ENCODE peak calls at places on chromosomes 4 and X, in seven cellular contexts. One of them, this sample, is unnamed.

GRCh38 chrX:103716967-103717366 is 6.3 kb downstream of the TMEM31 start:
- DNase-seq in mesenchymal stem cell: peak; percentile 20
- DNase-seq in neuronal stem cell: no peak
- DNase-seq in H9: no peak
- DNase-seq in mesendoderm: no peak
- DNase-seq in trophoblast cell: no peak
- DNase-seq in H1: no peak
- DNase-seq in this sample: peak; percentile 89

GRCh38 chrX:24860140-24860539 is 155.6 kb downstream of the ARX start:
- DNase-seq in mesenchymal stem cell: no peak
- DNase-seq in neuronal stem cell: no peak
- DNase-seq in H9: no peak
- DNase-seq in mesendoderm: no peak
- DNase-seq in trophoblast cell: no peak
- DNase-seq in H1: no peak
- DNase-seq in this sample: peak; percentile 6

GRCh38 chr4:75142850-75143249 is 209.9 kb downstream of the PARM1 start:
- DNase-seq in mesenchymal stem cell: peak; percentile 51
- DNase-seq in neuronal stem cell: no peak
- DNase-seq in H9: no peak
- DNase-seq in mesendoderm: no peak
- DNase-seq in trophoblast cell: no peak
- DNase-seq in H1: no peak
- DNase-seq in this sample: peak; percentile 12

GRCh38 chr4:26050212-26050643 is 136.2 kb downstream of the SMIM20 start:
- DNase-seq in mesenchymal stem cell: no peak
- DNase-seq in neuronal stem cell: no peak
- DNase-seq in H9: no peak
- DNase-seq in mesendoderm: no peak
- DNase-seq in trophoblast cell: no peak
- DNase-seq in H1: no peak
- DNase-seq in this sample: no peak

GRCh38 chr4:173405840-173406606 is 7.1 kb upstream of the SCRG1 start:
- DNase-seq in mesenchymal stem cell: no peak
- DNase-seq in neuronal stem cell: no peak
- DNase-seq in H9: no peak
- DNase-seq in mesendoderm: no peak
- DNase-seq in trophoblast cell: no peak
- DNase-seq in H1: no peak
- DNase-seq in this sample: no peak

GRCh38 chr4:184802203-184803015 is 23.4 kb downstream of the ACSL1 start:
- DNase-seq in mesenchymal stem cell: peak; percentile 36
- DNase-seq in neuronal stem cell: no peak
- DNase-seq in H9: no peak
- DNase-seq in mesendoderm: no peak
- DNase-seq in trophoblast cell: no peak
- DNase-seq in H1: no peak
- DNase-seq in this sample: peak; percentile 16

GRCh38 chr4:112775801-112776200 is 138.9 kb downstream of the LARP7 start:
- DNase-seq in mesenchymal stem cell: no peak
- DNase-seq in neuronal stem cell: no peak
- DNase-seq in H9: no peak
- DNase-seq in mesendoderm: peak; percentile 45
- DNase-seq in trophoblast cell: no peak
- DNase-seq in H1: no peak
- DNase-seq in this sample: no peak

GRCh38 chr4:168167714-168168284 is 75.5 kb downstream of the ANXA10 start:
- DNase-seq in mesenchymal stem cell: peak; percentile 7
- DNase-seq in neuronal stem cell: no peak
- DNase-seq in H9: no peak
- DNase-seq in mesendoderm: no peak
- DNase-seq in trophoblast cell: no peak
- DNase-seq in H1: no peak
- DNase-seq in this sample: peak; percentile 62

GRCh38 chrX:32448320-32448719 is 763.0 kb downstream of the DMD start:
- DNase-seq in mesenchymal stem cell: peak; percentile 13
- DNase-seq in neuronal stem cell: no peak
- DNase-seq in H9: no peak
- DNase-seq in mesendoderm: no peak
- DNase-seq in trophoblast cell: no peak
- DNase-seq in H1: no peak
- DNase-seq in this sample: no peak

GRCh38 chr4:154049457-154050181 is 260.7 kb upstream of the SFRP2 start:
- DNase-seq in mesenchymal stem cell: peak; percentile 56
- DNase-seq in neuronal stem cell: no peak
- DNase-seq in H9: peak; percentile 77
- DNase-seq in mesendoderm: peak; percentile 79
- DNase-seq in trophoblast cell: peak; percentile 48
- DNase-seq in H1: peak; percentile 65
- DNase-seq in this sample: no peak

GRCh38 chr4:146335763-146336412 is 121.5 kb downstream of the REELD1 start:
- DNase-seq in mesenchymal stem cell: no peak
- DNase-seq in neuronal stem cell: no peak
- DNase-seq in H9: no peak
- DNase-seq in mesendoderm: no peak
- DNase-seq in trophoblast cell: no peak
- DNase-seq in H1: no peak
- DNase-seq in this sample: no peak

GRCh38 chr4:143287571-143287923 is 49.1 kb upstream of the GAB1 start:
- DNase-seq in mesenchymal stem cell: no peak
- DNase-seq in neuronal stem cell: no peak
- DNase-seq in H9: no peak
- DNase-seq in mesendoderm: peak; percentile 72
- DNase-seq in trophoblast cell: no peak
- DNase-seq in H1: no peak
- DNase-seq in this sample: no peak

GRCh38 chr4:118991686-118992085 is 103.0 kb downstream of the SYNPO2 start:
- DNase-seq in mesenchymal stem cell: no peak
- DNase-seq in neuronal stem cell: no peak
- DNase-seq in H9: no peak
- DNase-seq in mesendoderm: peak; percentile 41
- DNase-seq in trophoblast cell: no peak
- DNase-seq in H1: no peak
- DNase-seq in this sample: no peak

GRCh38 chrX:73916931-73917657 is 354.1 kb downstream of the CHIC1 start:
- DNase-seq in mesenchymal stem cell: peak; percentile 81
- DNase-seq in neuronal stem cell: peak; percentile 20
- DNase-seq in H9: no peak
- DNase-seq in mesendoderm: peak; percentile 92
- DNase-seq in trophoblast cell: peak; percentile 0
- DNase-seq in H1: no peak
- DNase-seq in this sample: peak; percentile 91

GRCh38 chr4:147772459-147772969 is 40.6 kb downstream of the ARHGAP10 start:
- DNase-seq in mesenchymal stem cell: peak; percentile 80
- DNase-seq in neuronal stem cell: no peak
- DNase-seq in H9: no peak
- DNase-seq in mesendoderm: no peak
- DNase-seq in trophoblast cell: no peak
- DNase-seq in H1: no peak
- DNase-seq in this sample: peak; percentile 92

GRCh38 chr4:8329859-8330761 is 60.6 kb downstream of the HTRA3 start:
- DNase-seq in mesenchymal stem cell: no peak
- DNase-seq in neuronal stem cell: no peak
- DNase-seq in H9: peak; percentile 8
- DNase-seq in mesendoderm: no peak
- DNase-seq in trophoblast cell: no peak
- DNase-seq in H1: no peak
- DNase-seq in this sample: no peak

GRCh38 chrX:55839480-55839879 is 121.9 kb downstream of the RRAGB start:
- DNase-seq in mesenchymal stem cell: no peak
- DNase-seq in neuronal stem cell: no peak
- DNase-seq in H9: peak; percentile 79
- DNase-seq in mesendoderm: peak; percentile 78
- DNase-seq in trophoblast cell: no peak
- DNase-seq in H1: peak; percentile 55
- DNase-seq in this sample: no peak

GRCh38 chrX:71945435-71945834 is 34.8 kb downstream of the NHSL2 start:
- DNase-seq in mesenchymal stem cell: no peak
- DNase-seq in neuronal stem cell: no peak
- DNase-seq in H9: no peak
- DNase-seq in mesendoderm: no peak
- DNase-seq in trophoblast cell: no peak
- DNase-seq in H1: no peak
- DNase-seq in this sample: no peak

GRCh38 chr4:3233391-3234071 is 15.4 kb upstream of the MSANTD1 start:
- DNase-seq in mesenchymal stem cell: peak; percentile 12
- DNase-seq in neuronal stem cell: no peak
- DNase-seq in H9: no peak
- DNase-seq in mesendoderm: peak; percentile 66
- DNase-seq in trophoblast cell: no peak
- DNase-seq in H1: no peak
- DNase-seq in this sample: peak; percentile 46

DNA sequence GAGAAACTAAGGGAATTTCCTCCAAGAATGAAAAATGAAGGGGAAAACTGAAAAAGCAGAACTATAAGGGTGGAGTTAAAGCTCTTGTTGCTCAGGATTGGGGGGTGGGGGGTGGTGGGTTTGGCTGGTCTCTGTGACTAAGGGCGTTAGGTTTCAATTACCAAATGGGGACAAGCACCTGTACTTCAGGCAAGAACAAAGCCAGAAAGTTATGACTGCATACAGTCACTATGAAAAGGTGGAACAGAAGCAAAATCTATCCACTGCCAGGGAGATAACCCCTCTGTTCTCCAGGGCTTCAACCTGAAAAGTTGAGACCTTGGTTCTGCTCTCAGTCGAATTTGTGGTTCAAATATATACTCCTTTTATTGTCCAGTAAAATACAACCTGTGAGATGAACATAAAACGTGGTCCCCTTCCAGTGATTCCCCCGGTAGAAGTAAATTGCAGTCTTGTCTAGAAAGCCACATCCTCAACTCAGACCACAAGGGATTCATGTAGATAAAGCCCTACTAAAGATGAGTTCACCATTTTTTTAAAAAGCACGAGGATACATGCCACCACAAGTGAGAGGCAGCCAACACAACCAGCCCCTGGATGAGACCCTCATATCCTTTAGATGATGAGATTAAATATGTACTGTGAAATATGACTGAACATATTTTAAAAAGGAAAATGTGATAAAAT is 257.1 kb upstream of the RPS6KA3 start:
- DNase-seq in mesenchymal stem cell: no peak
- DNase-seq in neuronal stem cell: no peak
- DNase-seq in H9: no peak
- DNase-seq in mesendoderm: no peak
- DNase-seq in trophoblast cell: no peak
- DNase-seq in H1: no peak
- DNase-seq in this sample: no peak
- H3K23ac ChIP-seq in mesenchymal stem cell: no peak overlapping the region
- H3K23ac ChIP-seq in neuronal stem cell: no peak overlapping the region
- H3K23ac ChIP-seq in H9: no peak overlapping the region
- H3K23ac ChIP-seq in mesendoderm: no peak overlapping the region
- H3K23ac ChIP-seq in trophoblast cell: no peak overlapping the region
- H3K23ac ChIP-seq in H1: no peak overlapping the region
- H3K23ac ChIP-seq in this sample: no peak overlapping the region

GRCh38 chrX:22520128-22520828 is 247.6 kb downstream of the CBLL2 start:
- DNase-seq in mesenchymal stem cell: no peak
- DNase-seq in neuronal stem cell: no peak
- DNase-seq in H9: no peak
- DNase-seq in mesendoderm: peak; percentile 15
- DNase-seq in trophoblast cell: no peak
- DNase-seq in H1: no peak
- DNase-seq in this sample: no peak
- H3K23ac ChIP-seq in mesenchymal stem cell: no peak overlapping the region
- H3K23ac ChIP-seq in neuronal stem cell: no peak overlapping the region
- H3K23ac ChIP-seq in H9: no peak overlapping the region
- H3K23ac ChIP-seq in mesendoderm: no peak overlapping the region
- H3K23ac ChIP-seq in trophoblast cell: no peak overlapping the region
- H3K23ac ChIP-seq in H1: no peak overlapping the region
- H3K23ac ChIP-seq in this sample: no peak overlapping the region

DNA sequence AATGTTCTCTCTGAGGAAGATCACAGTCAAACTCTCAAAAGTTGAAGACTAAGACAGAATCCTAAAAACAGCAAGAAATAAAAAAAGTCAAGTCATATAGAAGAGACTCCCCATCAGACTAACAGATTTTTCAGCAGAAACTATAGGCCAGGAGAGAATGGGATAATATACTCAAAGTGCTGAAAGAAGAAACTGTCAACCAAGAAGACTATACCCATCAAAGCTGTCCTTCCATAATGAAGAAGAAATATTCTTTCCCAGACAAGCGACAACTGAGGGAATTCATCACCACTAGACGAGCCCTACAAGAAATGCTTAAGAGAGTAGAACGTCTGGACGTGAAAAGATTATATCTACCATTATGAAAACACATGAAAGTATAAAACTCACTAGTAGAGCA is 22.0 kb downstream of the TLR6 start:
- DNase-seq in mesenchymal stem cell: no peak
- DNase-seq in neuronal stem cell: no peak
- DNase-seq in H9: no peak
- DNase-seq in mesendoderm: no peak
- DNase-seq in trophoblast cell: no peak
- DNase-seq in H1: no peak
- DNase-seq in this sample: no peak
- H3K23ac ChIP-seq in mesenchymal stem cell: no peak overlapping the region
- H3K23ac ChIP-seq in neuronal stem cell: no peak overlapping the region
- H3K23ac ChIP-seq in H9: no peak overlapping the region
- H3K23ac ChIP-seq in mesendoderm: no peak overlapping the region
- H3K23ac ChIP-seq in trophoblast cell: no peak overlapping the region
- H3K23ac ChIP-seq in H1: no peak overlapping the region
- H3K23ac ChIP-seq in this sample: no peak overlapping the region

GRCh38 chr4:16704488-16704887 is 194.0 kb downstream of the LDB2 start:
- DNase-seq in mesenchymal stem cell: no peak
- DNase-seq in neuronal stem cell: no peak
- DNase-seq in H9: no peak
- DNase-seq in mesendoderm: no peak
- DNase-seq in trophoblast cell: no peak
- DNase-seq in H1: no peak
- DNase-seq in this sample: no peak

GRCh38 chr4:16707874-16708273 is 190.6 kb downstream of the LDB2 start:
- DNase-seq in mesenchymal stem cell: no peak
- DNase-seq in neuronal stem cell: no peak
- DNase-seq in H9: no peak
- DNase-seq in mesendoderm: no peak
- DNase-seq in trophoblast cell: no peak
- DNase-seq in H1: no peak
- DNase-seq in this sample: peak; percentile 83

GRCh38 chr4:16706251-16706650 is 192.2 kb downstream of the LDB2 start:
- DNase-seq in mesenchymal stem cell: no peak
- DNase-seq in neuronal stem cell: no peak
- DNase-seq in H9: no peak
- DNase-seq in mesendoderm: no peak
- DNase-seq in trophoblast cell: no peak
- DNase-seq in H1: no peak
- DNase-seq in this sample: peak; percentile 69

GRCh38 chr4:16710198-16710597 is 188.2 kb downstream of the LDB2 start:
- DNase-seq in mesenchymal stem cell: no peak
- DNase-seq in neuronal stem cell: no peak
- DNase-seq in H9: no peak
- DNase-seq in mesendoderm: no peak
- DNase-seq in trophoblast cell: no peak
- DNase-seq in H1: no peak
- DNase-seq in this sample: no peak

DNA sequence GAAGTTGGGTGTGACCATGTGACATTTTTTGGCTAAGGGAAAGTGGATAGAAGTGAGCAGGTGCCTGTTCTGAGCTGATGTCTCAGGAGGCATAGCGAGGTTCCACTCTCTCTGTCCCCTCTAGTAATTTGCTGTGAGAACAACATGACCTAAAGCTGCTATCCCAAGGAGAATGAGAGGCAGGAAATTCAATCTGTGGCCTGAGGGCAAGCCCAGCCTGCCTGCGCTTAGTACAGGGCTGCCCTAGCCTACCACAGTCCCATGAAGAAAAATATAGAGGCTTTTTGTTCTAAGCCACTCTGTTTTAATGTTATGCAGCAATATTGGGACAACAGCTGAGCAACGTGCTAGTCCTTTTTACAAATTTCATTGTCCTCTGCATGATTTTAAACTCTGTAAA is 193.1 kb downstream of the LDB2 start:
- DNase-seq in mesenchymal stem cell: no peak
- DNase-seq in neuronal stem cell: no peak
- DNase-seq in H9: no peak
- DNase-seq in mesendoderm: peak; percentile 46
- DNase-seq in trophoblast cell: no peak
- DNase-seq in H1: no peak
- DNase-seq in this sample: no peak
- H3K23ac ChIP-seq in mesenchymal stem cell: no peak overlapping the region
- H3K23ac ChIP-seq in neuronal stem cell: no peak overlapping the region
- H3K23ac ChIP-seq in H9: no peak overlapping the region
- H3K23ac ChIP-seq in mesendoderm: no peak overlapping the region
- H3K23ac ChIP-seq in trophoblast cell: no peak overlapping the region
- H3K23ac ChIP-seq in H1: no peak overlapping the region
- H3K23ac ChIP-seq in this sample: no peak overlapping the region